ENCODE peak calls at places on chromosomes 6 and 20, in four cellular contexts. H, U, J and E are unnamed samples.

GRCh38 chr6:41197234-41197633 is 3.7 kb downstream of the TREML2 start:
- DNase-seq in H (no peak), U (no peak), J (no peak), E (no peak)

GRCh38 chr20:37535443-37536132 is 7.9 kb upstream of the BLCAP start:
- DNase-seq in H (no peak), U (no peak), J (no peak), E (no peak)

GRCh38 chr20:7843613-7844012 is 96.6 kb downstream of the HAO1 start:
- DNase-seq in H (no peak), U (peak; percentile 88), J (no peak), E (no peak)

GRCh38 chr6:33694401-33694931 is 17.0 kb downstream of the UQCC2 start:
- DNase-seq in H (no peak), U (peak; percentile 38), J (peak; percentile 14), E (no peak)

GRCh38 chr6:98724537-98724936 is 109.8 kb upstream of the POU3F2 start:
- DNase-seq in H (no peak), U (no peak), J (no peak), E (no peak)

GRCh38 chr6:34057790-34058189 is 88.1 kb downstream of the GRM4 start:
- DNase-seq in H (no peak), U (no peak), J (no peak), E (no peak)

GRCh38 chr6:150588862-150589499 is 10.7 kb upstream of the PLEKHG1 start:
- DNase-seq in H (no peak), U (no peak), J (no peak), E (no peak)

GRCh38 chr6:41652876-41653641 is 14.8 kb downstream of the MDFI start:
- DNase-seq in H (no peak), U (no peak), J (no peak), E (no peak)

GRCh38 chr6:135904666-135905065 is 53.2 kb downstream of the PDE7B start:
- DNase-seq in H (no peak), U (peak; percentile 30), J (no peak), E (no peak)

GRCh38 chr6:132456700-132457143 is 55.4 kb upstream of the MOXD1 start:
- DNase-seq in H (no peak), U (no peak), J (peak; percentile 39), E (no peak)

GRCh38 chr6:106119526-106119925 is 33.4 kb downstream of the PRDM1 start:
- DNase-seq in H (no peak), U (no peak), J (no peak), E (no peak)

GRCh38 chr6:150293423-150294280 is 75.2 kb upstream of the IYD start:
- DNase-seq in H (no peak), U (peak; percentile 71), J (no peak), E (no peak)

GRCh38 chr6:20770776-20771175 is 236.5 kb downstream of the CDKAL1 start:
- DNase-seq in H (no peak), U (no peak), J (no peak), E (no peak)

GRCh38 chr6:156731436-156731835 is 45.7 kb upstream of the ARID1B start:
- DNase-seq in H (no peak), U (peak; percentile 70), J (no peak), E (peak; percentile 14)

GRCh38 chr6:41502607-41503434 is 43.4 kb upstream of the FOXP4 start:
- DNase-seq in H (no peak), U (no peak), J (no peak), E (no peak)

GRCh38 chr6:90712165-90712564 is 125.3 kb upstream of the MAP3K7 start:
- DNase-seq in H (no peak), U (peak; percentile 10), J (no peak), E (no peak)

GRCh38 chr20:9503530-9504251 is 10.7 kb upstream of the LAMP5 start:
- DNase-seq in H (no peak), U (no peak), J (no peak), E (no peak)

GRCh38 chr6:157535354-157536217 is 154.6 kb downstream of the ZDHHC14 start:
- DNase-seq in H (no peak), U (peak; percentile 68), J (no peak), E (no peak)

GRCh38 chr6:13559251-13559650 is 15.2 kb upstream of the SIRT5 start:
- DNase-seq in H (no peak), U (no peak), J (no peak), E (no peak)

GRCh38 chr6:125587624-125588023 is 161.8 kb upstream of the HEY2 start:
- DNase-seq in H (no peak), U (peak; percentile 64), J (no peak), E (no peak)

GRCh38 chr6:168021581-168021980 is 24.1 kb downstream of the KIF25 start:
- DNase-seq in H (no peak), U (no peak), J (no peak), E (no peak)